ENCODE peak calls at places on chromosome 3, in seven cellular contexts. S is prostate gland, A is tibial nerve, N is heart left ventricle, O is IMR-90, P is thyroid gland, H is HCT116. L is an unnamed sample.

GRCh38 chr3:185656321-185656840 is 70.3 kb downstream of the SENP2 start:
- DNase-seq in O (peak), A (peak), H (no peak), P (no peak), N (no peak), S (no peak), L (peak)

GRCh38 chr3:195154111-195154791 is 116.7 kb downstream of the XXYLT1 start:
- DNase-seq in H (no peak), A (no peak), N (no peak), O (peak), S (no peak), P (peak), L (no peak)

GRCh38 chr3:194023501-194024280 is 112.3 kb upstream of the HES1 start:
- DNase-seq in N (no peak), H (no peak), S (no peak), O (no peak), A (no peak), P (peak), L (no peak)

GRCh38 chr3:43017038-43017437 is 37.9 kb downstream of the GASK1A start:
- DNase-seq in H (no peak), N (no peak), O (no peak), S (no peak), P (no peak), A (no peak), L (no peak)

GRCh38 chr3:123084192-123084591 is 17.4 kb downstream of the PDIA5 start:
- DNase-seq in N (peak), O (no peak), A (no peak), S (no peak), P (peak), H (no peak), L (no peak)

GRCh38 chr3:146250449-146251382 is at the start of gene PLSCR4:
- DNase-seq in S (peak), P (peak), O (peak), A (peak), N (peak), H (peak), L (peak)

GRCh38 chr3:196138927-196139680 is 57.2 kb upstream of the TFRC start:
- DNase-seq in S (peak), H (no peak), A (no peak), N (no peak), P (no peak), O (peak), L (no peak)

GRCh38 chr3:120780977-120781376 is 38.4 kb downstream of the GTF2E1 start:
- DNase-seq in H (peak), P (no peak), N (no peak), S (no peak), A (no peak), O (peak), L (no peak)

GRCh38 chr3:63051920-63052319 is 176.7 kb upstream of the CADPS start:
- DNase-seq in P (no peak), A (no peak), N (no peak), O (no peak), H (no peak), S (no peak), L (no peak)

GRCh38 chr3:43512749-43513404 is 108.9 kb downstream of the ANO10 start:
- DNase-seq in S (no peak), O (peak), H (no peak), A (no peak), P (no peak), N (no peak), L (no peak)

DNA sequence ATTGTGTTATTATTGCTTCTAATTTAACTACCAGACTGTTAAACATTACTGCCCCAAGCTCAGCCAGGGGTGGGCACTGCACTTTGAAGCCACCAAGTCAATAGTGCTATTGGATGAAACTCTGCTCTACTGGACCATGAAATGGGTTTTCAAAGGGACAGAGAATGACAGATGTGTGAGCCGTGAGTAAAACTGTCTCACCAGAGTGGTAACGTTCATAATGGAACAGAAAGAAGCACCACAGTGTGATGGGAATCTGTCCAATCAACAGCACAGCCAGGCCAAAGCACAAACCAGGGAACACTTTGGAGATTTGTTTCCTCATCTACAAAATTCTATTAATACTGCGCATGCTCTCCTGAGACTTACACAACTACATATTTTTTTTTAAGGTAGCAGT is 171.8 kb upstream of the LPP start:
- DNase-seq in P (no peak), S (no peak), A (no peak), O (no peak), H (no peak), N (no peak), L (no peak)
- H3K27ac ChIP-seq in P (no peak), S (no peak), A (no peak), O (no peak), H (no peak), N (peak), L (no peak)

DNA sequence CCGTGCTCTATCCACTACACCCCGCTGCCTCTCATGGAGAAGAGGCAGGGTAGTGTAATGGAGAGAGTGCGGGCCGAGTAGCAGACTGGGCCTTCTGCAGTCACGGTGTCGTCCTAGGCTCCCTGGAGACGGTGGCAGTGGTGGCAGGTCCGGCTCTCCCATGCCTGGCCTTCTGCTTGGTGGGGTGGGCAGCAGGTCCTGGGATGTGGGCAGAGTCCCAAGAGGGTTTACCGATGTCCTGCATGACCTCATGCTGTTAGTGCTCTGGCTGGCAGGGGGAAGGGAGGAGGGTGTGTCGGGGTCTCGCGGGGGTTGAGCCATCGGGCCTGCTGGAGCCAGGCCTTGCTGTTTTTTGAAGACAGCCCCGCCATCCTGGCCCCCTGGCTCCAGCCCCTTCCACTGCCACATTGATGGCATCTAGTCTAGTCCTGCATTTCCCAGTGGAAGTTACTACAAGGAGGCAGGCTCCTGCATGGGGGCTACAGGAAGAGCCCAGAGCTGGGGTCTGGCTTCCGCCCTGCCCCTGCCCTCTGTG is 73.6 kb upstream of the SEC13 start:
- DNase-seq in S (no peak), O (no peak), N (no peak), H (no peak), P (no peak), A (no peak), L (no peak)
- TF ChIP-seq POLR2A in S (no peak), O (no peak), N (no peak), H (no peak), P (no peak), A (no peak), L (no peak)

GRCh38 chr3:59408047-59408624 is 358.3 kb upstream of the CFAP20DC start:
- DNase-seq in S (no peak), H (no peak), N (no peak), P (no peak), A (no peak), O (peak), L (no peak)
- H3K4me3 ChIP-seq in S (no peak), H (no peak), N (no peak), P (no peak), A (no peak), O (no peak), L (no peak)

DNA sequence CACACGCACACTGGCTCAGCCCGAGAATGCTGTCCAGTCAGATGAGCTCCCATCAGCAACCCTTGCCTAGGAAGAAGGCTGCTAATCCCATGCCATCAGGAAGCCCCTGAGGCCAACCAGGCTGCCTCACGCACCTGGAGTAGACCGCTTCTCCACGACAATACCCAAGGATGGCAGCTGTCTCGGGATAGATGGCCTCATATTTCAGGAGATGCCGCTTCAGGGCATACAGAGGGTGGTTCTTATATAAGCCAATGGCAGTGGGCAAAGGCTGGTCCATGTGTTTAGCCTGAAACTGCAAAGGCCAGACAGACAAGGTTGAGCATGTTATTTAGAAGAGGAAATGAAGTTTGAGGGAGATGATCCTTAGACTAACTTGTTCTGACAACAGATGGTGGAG is 22.2 kb downstream of the XPC start:
- DNase-seq in S (no peak), H (no peak), A (no peak), P (no peak), N (no peak), O (no peak), L (peak)
- H3K27ac ChIP-seq in S (no peak), H (no peak), A (no peak), P (no peak), N (no peak), O (no peak), L (no peak)

GRCh38 chr3:4977001-4977888 is 2.0 kb upstream of the BHLHE40 start:
- DNase-seq in N (peak), H (no peak), P (peak), O (peak), A (peak), S (peak), L (no peak)
- TF ChIP-seq POLR2A in N (no peak), H (peak), P (no peak), O (peak), A (no peak), S (peak), L (no peak)

DNA sequence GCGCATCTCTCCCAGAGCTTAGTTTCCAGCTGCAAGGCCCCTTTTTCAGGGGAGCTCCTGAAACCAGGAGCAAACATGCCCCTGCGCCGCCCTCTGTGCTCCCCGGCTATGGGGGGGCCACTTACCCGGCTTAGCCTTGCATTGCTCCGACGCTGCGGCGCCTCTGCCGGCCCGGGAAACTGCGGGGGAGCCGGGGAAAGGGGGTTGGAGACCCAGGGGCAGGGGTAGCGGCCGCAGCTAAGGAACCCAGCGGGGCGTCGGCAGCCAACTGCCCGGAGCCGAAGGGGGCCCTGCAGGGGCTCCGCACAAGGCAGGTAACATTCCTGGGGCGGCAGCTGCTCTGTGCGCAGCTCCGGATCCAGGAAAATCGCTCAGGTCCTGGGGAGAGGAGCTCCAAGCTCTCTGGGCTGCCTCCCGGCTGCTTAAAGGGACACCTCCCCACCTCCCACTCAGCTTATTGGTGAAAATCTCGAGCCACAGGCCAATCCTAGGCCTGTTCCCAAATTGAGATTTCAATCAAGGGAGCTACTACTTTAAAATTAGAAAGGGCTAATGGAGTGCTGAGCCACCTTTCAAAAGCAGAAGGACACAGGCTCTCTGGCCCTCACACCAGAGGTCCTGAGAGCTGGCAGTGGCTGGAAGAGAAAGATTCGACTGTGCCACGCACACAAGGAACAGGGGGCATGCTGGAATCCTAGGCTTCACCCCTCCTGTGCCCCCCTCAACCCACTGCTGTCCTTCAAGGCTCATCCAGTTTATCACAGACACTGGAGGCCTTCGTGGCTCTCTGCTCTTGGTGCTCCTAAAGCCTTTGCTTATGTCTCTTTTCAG is 42.7 kb upstream of the PRICKLE2 start:
- DNase-seq in A (peak), P (peak), S (peak), O (peak), H (no peak), N (peak), L (peak)
- H3K4me3 ChIP-seq in A (peak), P (peak), S (peak), O (peak), H (no peak), N (peak), L (peak)

GRCh38 chr3:170108955-170109354 is 71.2 kb downstream of the GPR160 start:
- DNase-seq in O (no peak), P (no peak), H (no peak), A (no peak), N (no peak), S (no peak), L (no peak)
- H3K27ac ChIP-seq in O (no peak), P (no peak), H (no peak), A (no peak), N (no peak), S (no peak), L (no peak)

DNA sequence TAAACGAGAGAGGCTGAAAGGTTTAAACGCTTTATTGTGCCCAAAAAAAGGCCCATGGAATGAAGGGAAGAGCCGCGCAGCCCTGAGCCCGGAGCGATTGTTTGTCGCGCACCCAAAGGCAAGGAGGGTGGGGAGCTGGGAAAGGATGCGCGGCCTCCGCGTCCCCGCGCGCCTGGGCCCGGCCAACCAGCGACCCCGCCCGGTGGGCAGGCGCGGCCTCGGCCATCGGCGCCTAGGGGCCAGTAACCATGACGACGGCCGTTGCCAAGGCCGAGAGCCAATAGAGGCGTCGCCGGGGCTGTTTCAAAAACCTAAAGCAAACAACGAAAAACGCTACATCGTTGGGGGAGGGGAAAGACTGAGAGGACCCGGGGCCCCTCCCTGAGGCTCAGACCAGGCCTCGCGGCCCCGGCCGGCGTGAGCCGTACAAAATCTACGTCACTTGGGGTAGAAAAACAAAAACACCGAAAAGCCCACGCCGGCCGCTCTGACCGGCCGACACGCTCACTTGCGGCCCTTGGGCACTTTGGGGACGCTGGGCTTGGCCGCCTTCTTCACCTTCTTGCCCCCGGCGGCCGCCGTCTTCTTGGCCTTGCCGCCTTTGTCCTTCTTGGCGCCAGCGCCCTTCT is 36.2 kb downstream of the HMCES start:
- DNase-seq in P (peak), H (peak), O (peak), S (peak), A (peak), N (peak), L (no peak)
- TF ChIP-seq POLR2A in P (no peak), H (peak), O (no peak), S (peak), A (peak), N (no peak), L (no peak)

GRCh38 chr3:72145506-72146380 is 360.8 kb upstream of the PROK2 start:
- DNase-seq in S (no peak), O (peak), P (no peak), H (no peak), N (no peak), A (no peak), L (no peak)
- H3K4me3 ChIP-seq in S (no peak), O (no peak), P (no peak), H (no peak), N (no peak), A (no peak), L (no peak)

L was measured in esophagus muscularis mucosa.